ENCODE peak calls at places on chromosomes 7 and 10, in four cellular contexts. One of them, this sample, is unnamed.

GRCh38 chr10:84217746-84218145 is 7.6 kb downstream of the LRIT2 start:
- DNase-seq in GM12878: no peak
- DNase-seq in HepG2: no peak
- DNase-seq in K562: no peak
- DNase-seq in this sample: no peak

GRCh38 chr10:101609481-101609880 is 21.4 kb downstream of the DPCD start:
- DNase-seq in GM12878: no peak
- DNase-seq in HepG2: no peak
- DNase-seq in K562: no peak
- DNase-seq in this sample: no peak

GRCh38 chr10:23031318-23031717 is 64.1 kb upstream of the MSRB2 start:
- DNase-seq in GM12878: no peak
- DNase-seq in HepG2: no peak
- DNase-seq in K562: no peak
- DNase-seq in this sample: no peak

GRCh38 chr7:48832303-48832845 is 92.0 kb upstream of the CDC14C start:
- DNase-seq in GM12878: no peak
- DNase-seq in HepG2: no peak
- DNase-seq in K562: no peak
- DNase-seq in this sample: no peak

GRCh38 chr7:66769833-66770512 is 29.4 kb downstream of the RABGEF1 start:
- DNase-seq in GM12878: no peak
- DNase-seq in HepG2: no peak
- DNase-seq in K562: no peak
- DNase-seq in this sample: no peak

GRCh38 chr7:94823952-94824351 is 83.4 kb upstream of the PPP1R9A start:
- DNase-seq in GM12878: no peak
- DNase-seq in HepG2: peak
- DNase-seq in K562: no peak
- DNase-seq in this sample: no peak

GRCh38 chr7:50653997-50654425 is 88.8 kb upstream of the DDC start:
- DNase-seq in GM12878: no peak
- DNase-seq in HepG2: no peak
- DNase-seq in K562: no peak
- DNase-seq in this sample: peak

GRCh38 chr10:60089095-60089494 is 182.7 kb upstream of the CCDC6 start:
- DNase-seq in GM12878: no peak
- DNase-seq in HepG2: peak
- DNase-seq in K562: no peak
- DNase-seq in this sample: no peak

GRCh38 chr10:33229252-33229943 is 105.1 kb downstream of the NRP1 start:
- DNase-seq in GM12878: no peak
- DNase-seq in HepG2: no peak
- DNase-seq in K562: no peak
- DNase-seq in this sample: no peak

GRCh38 chr7:12805518-12805928 is 118.1 kb downstream of the ARL4A start:
- DNase-seq in GM12878: no peak
- DNase-seq in HepG2: no peak
- DNase-seq in K562: no peak
- DNase-seq in this sample: no peak

GRCh38 chr7:117555260-117555659 is 75.4 kb downstream of the CFTR start:
- DNase-seq in GM12878: no peak
- DNase-seq in HepG2: no peak
- DNase-seq in K562: no peak
- DNase-seq in this sample: no peak

GRCh38 chr7:157553256-157553655 is 216.5 kb downstream of the DNAJB6 start:
- DNase-seq in GM12878: no peak
- DNase-seq in HepG2: no peak
- DNase-seq in K562: no peak
- DNase-seq in this sample: no peak

GRCh38 chr7:46756256-46756655 is 825.7 kb downstream of the TNS3 start:
- DNase-seq in GM12878: no peak
- DNase-seq in HepG2: no peak
- DNase-seq in K562: no peak
- DNase-seq in this sample: no peak

DNA sequence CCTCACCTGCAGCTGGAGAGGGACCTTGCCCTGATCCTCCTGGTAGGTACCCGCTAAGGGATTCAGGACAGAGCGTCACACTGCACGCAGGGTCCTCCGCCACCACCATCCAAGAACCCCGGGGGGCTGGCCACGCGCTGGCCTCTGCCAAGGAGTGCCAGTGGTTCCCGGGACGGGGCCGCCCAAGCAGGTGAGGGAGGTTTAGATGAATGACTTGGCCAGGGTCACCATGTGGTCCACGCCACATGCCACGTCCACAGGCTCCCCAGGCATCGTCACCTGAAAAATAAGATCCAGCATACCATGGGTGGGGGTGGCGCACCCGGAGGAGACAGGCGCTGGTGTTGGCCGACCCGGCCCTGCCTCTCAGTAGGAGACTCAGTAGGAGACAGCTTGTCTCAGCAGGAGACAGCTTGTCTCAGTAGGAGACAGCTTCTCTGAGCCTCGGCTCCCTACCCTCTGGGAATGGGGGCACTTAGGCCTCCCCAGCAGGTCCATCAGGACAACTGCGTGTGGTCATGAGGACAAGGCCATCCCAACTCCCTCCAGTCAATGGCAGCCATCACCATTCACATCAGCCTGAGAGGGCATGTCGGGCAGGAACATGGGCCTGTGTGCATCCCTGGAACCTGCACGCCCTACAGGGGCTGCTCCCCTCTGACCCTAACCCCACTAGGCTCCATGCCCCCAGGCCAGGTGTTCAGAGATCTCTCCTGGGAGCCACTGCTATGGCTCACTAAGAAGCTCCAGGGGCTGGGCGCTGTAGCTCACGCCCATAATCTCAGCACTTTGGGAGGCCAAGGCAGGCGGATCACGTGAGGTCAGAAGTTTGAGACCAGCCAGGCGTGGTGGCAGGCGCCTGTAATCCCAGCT is 30.5 kb downstream of the RCC1L start:
- DNase-seq in GM12878: no peak
- DNase-seq in HepG2: no peak
- DNase-seq in K562: no peak
- DNase-seq in this sample: no peak
- TF ChIP-seq ATF2 in GM12878: no peak
- TF ChIP-seq ATF2 in HepG2: no peak
- TF ChIP-seq ATF2 in K562: no peak
- TF ChIP-seq ATF2 in this sample: no peak

GRCh38 chr10:69425513-69426298 is 9.0 kb upstream of the TACR2 start:
- DNase-seq in GM12878: no peak
- DNase-seq in HepG2: peak
- DNase-seq in K562: no peak
- DNase-seq in this sample: no peak

GRCh38 chr10:69425041-69425440 is 8.3 kb upstream of the TACR2 start:
- DNase-seq in GM12878: no peak
- DNase-seq in HepG2: no peak
- DNase-seq in K562: no peak
- DNase-seq in this sample: no peak

GRCh38 chr10:69426376-69426727 is 9.6 kb upstream of the TACR2 start:
- DNase-seq in GM12878: no peak
- DNase-seq in HepG2: no peak
- DNase-seq in K562: no peak
- DNase-seq in this sample: no peak

GRCh38 chr10:69422676-69423075 is 6.0 kb upstream of the TACR2 start:
- DNase-seq in GM12878: no peak
- DNase-seq in HepG2: no peak
- DNase-seq in K562: no peak
- DNase-seq in this sample: no peak

DNA sequence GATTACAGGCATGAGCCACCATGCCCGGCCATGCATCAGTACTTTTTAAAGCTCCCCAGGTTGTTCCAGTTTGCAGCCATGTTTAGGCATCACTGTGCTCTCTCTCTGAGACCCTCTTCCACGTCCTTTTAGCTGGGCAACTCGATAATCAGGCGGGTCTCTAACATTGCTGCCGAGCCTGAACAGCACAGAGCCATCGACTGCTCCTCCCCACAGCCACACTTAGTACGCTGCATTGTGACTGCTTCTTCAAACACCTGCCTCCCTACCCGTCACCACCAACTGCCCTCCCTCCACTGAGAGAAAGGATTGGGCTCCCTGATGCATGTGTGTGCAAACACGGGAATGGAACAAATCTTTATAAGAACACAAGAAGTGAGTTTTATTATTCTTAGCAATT is 11.4 kb upstream of the TACR2 start:
- DNase-seq in GM12878: no peak
- DNase-seq in HepG2: no peak
- DNase-seq in K562: no peak
- DNase-seq in this sample: no peak
- TF ChIP-seq CBX5 in GM12878: no peak
- TF ChIP-seq CBX5 in HepG2: no peak
- TF ChIP-seq CBX5 in K562: no peak
- TF ChIP-seq CBX5 in this sample: no peak

GRCh38 chr7:141630621-141631020 is 71.3 kb downstream of the DENND11 start:
- DNase-seq in GM12878: no peak
- DNase-seq in HepG2: no peak
- DNase-seq in K562: no peak
- DNase-seq in this sample: no peak
- TF ChIP-seq MAX in GM12878: no peak
- TF ChIP-seq MAX in HepG2: no peak
- TF ChIP-seq MAX in K562: no peak
- TF ChIP-seq MAX in this sample: no peak

GRCh38 chr7:135213831-135214230 is 2.5 kb upstream of the WDR91 start:
- DNase-seq in GM12878: no peak
- DNase-seq in HepG2: no peak
- DNase-seq in K562: no peak
- DNase-seq in this sample: no peak
- TF ChIP-seq ATF2 in GM12878: no peak
- TF ChIP-seq ATF2 in HepG2: no peak
- TF ChIP-seq ATF2 in K562: no peak
- TF ChIP-seq ATF2 in this sample: no peak

GRCh38 chr7:82506208-82506607 is 62.6 kb upstream of the CACNA2D1 start:
- DNase-seq in GM12878: no peak
- DNase-seq in HepG2: no peak
- DNase-seq in K562: no peak
- DNase-seq in this sample: no peak

GRCh38 chr7:82506702-82507101 is 63.1 kb upstream of the CACNA2D1 start:
- DNase-seq in GM12878: no peak
- DNase-seq in HepG2: no peak
- DNase-seq in K562: no peak
- DNase-seq in this sample: no peak

GRCh38 chr7:82511542-82511941 is 68.0 kb upstream of the CACNA2D1 start:
- DNase-seq in GM12878: no peak
- DNase-seq in HepG2: no peak
- DNase-seq in K562: no peak
- DNase-seq in this sample: no peak

GRCh38 chr7:82507365-82507975 is 63.9 kb upstream of the CACNA2D1 start:
- DNase-seq in GM12878: no peak
- DNase-seq in HepG2: no peak
- DNase-seq in K562: no peak
- DNase-seq in this sample: no peak

GRCh38 chr7:82507976-82508677 is 64.5 kb upstream of the CACNA2D1 start:
- DNase-seq in GM12878: no peak
- DNase-seq in HepG2: no peak
- DNase-seq in K562: no peak
- DNase-seq in this sample: peak
- TF ChIP-seq CBX5 in GM12878: no peak
- TF ChIP-seq CBX5 in HepG2: no peak
- TF ChIP-seq CBX5 in K562: no peak
- TF ChIP-seq CBX5 in this sample: no peak